ENCODE peak calls at places on chromosomes 3 and 15, in four cellular contexts. One of them, this sample, is unnamed.

GRCh38 chr3:112811150-112811884 is 35.3 kb downstream of the CD200R1L start:
- DNase-seq in heart right ventricle: peak
- DNase-seq in sigmoid colon: peak
- DNase-seq in GM06990: no peak
- DNase-seq in this sample: no peak

GRCh38 chr15:52337198-52337853 is 41.7 kb upstream of the MYO5C start:
- DNase-seq in GM06990: no peak
- DNase-seq in heart right ventricle: no peak
- DNase-seq in sigmoid colon: no peak
- DNase-seq in this sample: no peak

GRCh38 chr15:65033659-65034269 is 4.3 kb upstream of the MTFMT start:
- DNase-seq in sigmoid colon: no peak
- DNase-seq in GM06990: no peak
- DNase-seq in heart right ventricle: no peak
- DNase-seq in this sample: no peak

GRCh38 chr3:141875893-141876380 is 506 bp upstream of the ATP1B3 start:
- DNase-seq in heart right ventricle: peak
- DNase-seq in GM06990: no peak
- DNase-seq in sigmoid colon: peak
- DNase-seq in this sample: peak

GRCh38 chr3:39937315-39937714 is 127.9 kb downstream of the MYRIP start:
- DNase-seq in sigmoid colon: no peak
- DNase-seq in GM06990: no peak
- DNase-seq in heart right ventricle: no peak
- DNase-seq in this sample: no peak

GRCh38 chr3:133662256-133662773 is 574 bp upstream of the TOPBP1 start:
- DNase-seq in heart right ventricle: no peak
- DNase-seq in GM06990: peak
- DNase-seq in sigmoid colon: no peak
- DNase-seq in this sample: no peak

GRCh38 chr15:70095387-70096214 is 2.1 kb downstream of the TLE3 start:
- DNase-seq in GM06990: peak
- DNase-seq in sigmoid colon: peak
- DNase-seq in heart right ventricle: peak
- DNase-seq in this sample: no peak

GRCh38 chr3:67534594-67534993 is 119.8 kb downstream of the SUCLG2 start:
- DNase-seq in sigmoid colon: no peak
- DNase-seq in heart right ventricle: no peak
- DNase-seq in GM06990: no peak
- DNase-seq in this sample: no peak

GRCh38 chr15:66858423-66859207 is 156.6 kb downstream of the SMAD6 start:
- DNase-seq in sigmoid colon: peak
- DNase-seq in heart right ventricle: no peak
- DNase-seq in GM06990: no peak
- DNase-seq in this sample: peak

GRCh38 chr3:37905987-37906674 is 44.5 kb downstream of the CTDSPL start:
- DNase-seq in heart right ventricle: no peak
- DNase-seq in sigmoid colon: no peak
- DNase-seq in GM06990: no peak
- DNase-seq in this sample: no peak

GRCh38 chr3:160458151-160458550 is 8.6 kb upstream of the TRIM59 start:
- DNase-seq in heart right ventricle: no peak
- DNase-seq in GM06990: no peak
- DNase-seq in sigmoid colon: no peak
- DNase-seq in this sample: no peak

GRCh38 chr3:122743581-122744120 is 50.0 kb downstream of the HSPBAP1 start:
- DNase-seq in GM06990: no peak
- DNase-seq in heart right ventricle: no peak
- DNase-seq in sigmoid colon: no peak
- DNase-seq in this sample: no peak

GRCh38 chr3:19110335-19110734 is 38.0 kb upstream of the KCNH8 start:
- DNase-seq in sigmoid colon: no peak
- DNase-seq in heart right ventricle: no peak
- DNase-seq in GM06990: no peak
- DNase-seq in this sample: no peak

GRCh38 chr15:22850055-22850454 is 11.6 kb downstream of the NIPA2 start:
- DNase-seq in sigmoid colon: no peak
- DNase-seq in heart right ventricle: no peak
- DNase-seq in GM06990: no peak
- DNase-seq in this sample: no peak

GRCh38 chr3:196166741-196167140 is 44.5 kb downstream of the ZDHHC19 start:
- DNase-seq in GM06990: no peak
- DNase-seq in sigmoid colon: no peak
- DNase-seq in heart right ventricle: no peak
- DNase-seq in this sample: no peak

GRCh38 chr3:14425574-14426304 is 23.3 kb downstream of the SLC6A6 start:
- DNase-seq in heart right ventricle: no peak
- DNase-seq in GM06990: peak
- DNase-seq in sigmoid colon: no peak
- DNase-seq in this sample: no peak

GRCh38 chr3:195150194-195151118 is 120.5 kb downstream of the XXYLT1 start:
- DNase-seq in heart right ventricle: peak
- DNase-seq in GM06990: peak
- DNase-seq in sigmoid colon: peak
- DNase-seq in this sample: peak

GRCh38 chr3:141249041-141249440 is 17.4 kb downstream of the PXYLP1 start:
- DNase-seq in sigmoid colon: no peak
- DNase-seq in GM06990: no peak
- DNase-seq in heart right ventricle: no peak
- DNase-seq in this sample: no peak

GRCh38 chr3:53163459-53164387 is 2.7 kb downstream of the PRKCD start:
- DNase-seq in sigmoid colon: no peak
- DNase-seq in heart right ventricle: no peak
- DNase-seq in GM06990: no peak
- DNase-seq in this sample: no peak

DNA sequence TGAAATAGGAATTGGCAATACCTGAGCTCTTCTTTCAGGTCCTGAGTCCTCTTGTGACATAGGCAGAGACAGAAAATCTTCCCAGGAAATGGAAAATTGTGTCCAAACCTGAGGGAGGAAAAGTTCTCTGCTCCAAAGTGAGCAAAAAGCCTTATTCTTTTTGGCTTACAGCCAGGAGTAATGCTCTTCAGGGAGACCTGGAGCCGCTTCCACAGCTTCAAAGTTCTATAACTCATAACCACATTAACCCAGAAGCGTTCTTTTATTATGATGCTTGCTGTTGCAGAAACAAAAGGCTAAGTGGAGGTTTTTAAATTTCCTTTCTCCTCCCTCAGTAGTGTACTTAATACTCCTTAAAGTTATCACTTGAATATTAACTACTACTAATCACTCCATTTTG is 621 bp downstream of the IGSF10 start:
- DNase-seq in GM06990: no peak
- DNase-seq in sigmoid colon: no peak
- DNase-seq in heart right ventricle: no peak
- DNase-seq in this sample: no peak
- H3K4me3 ChIP-seq in GM06990: no peak
- H3K4me3 ChIP-seq in sigmoid colon: peak
- H3K4me3 ChIP-seq in heart right ventricle: peak
- H3K4me3 ChIP-seq in this sample: peak

GRCh38 chr15:85296615-85297402 is 83.6 kb upstream of the AKAP13 start:
- DNase-seq in sigmoid colon: peak
- DNase-seq in heart right ventricle: peak
- DNase-seq in GM06990: peak
- DNase-seq in this sample: no peak

GRCh38 chr15:85298941-85299340 is 81.5 kb upstream of the AKAP13 start:
- DNase-seq in GM06990: no peak
- DNase-seq in sigmoid colon: no peak
- DNase-seq in heart right ventricle: no peak
- DNase-seq in this sample: no peak

GRCh38 chr15:85302271-85302670 is 78.1 kb upstream of the AKAP13 start:
- DNase-seq in GM06990: no peak
- DNase-seq in heart right ventricle: no peak
- DNase-seq in sigmoid colon: no peak
- DNase-seq in this sample: no peak

GRCh38 chr15:85298366-85298765 is 82.0 kb upstream of the AKAP13 start:
- DNase-seq in heart right ventricle: no peak
- DNase-seq in sigmoid colon: no peak
- DNase-seq in GM06990: no peak
- DNase-seq in this sample: no peak

DNA sequence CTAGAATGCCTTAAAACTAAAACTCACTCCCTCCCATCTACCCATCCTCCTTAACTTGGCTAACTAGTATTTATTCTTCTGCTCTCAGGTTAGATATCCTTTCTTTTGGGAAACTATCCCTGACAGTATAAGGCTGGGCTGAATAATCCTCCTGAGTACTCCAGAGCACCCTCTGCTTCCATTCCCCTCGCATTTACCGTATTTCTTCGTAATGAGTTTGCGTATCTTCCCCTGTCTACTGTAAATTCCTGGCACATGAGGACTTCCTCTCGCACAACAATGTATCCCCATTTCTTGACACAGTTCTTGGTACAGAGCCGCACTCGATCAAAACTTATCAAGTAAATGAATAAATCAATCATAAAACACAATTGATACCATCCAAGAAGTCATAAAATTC is 82.9 kb upstream of the AKAP13 start:
- DNase-seq in sigmoid colon: no peak
- DNase-seq in GM06990: no peak
- DNase-seq in heart right ventricle: no peak
- DNase-seq in this sample: no peak
- TF ChIP-seq CTCF in sigmoid colon: no peak
- TF ChIP-seq CTCF in GM06990: no peak
- TF ChIP-seq CTCF in heart right ventricle: no peak
- TF ChIP-seq CTCF in this sample: no peak

GRCh38 chr15:90268415-90268814 is 2.9 kb downstream of the NGRN start:
- DNase-seq in sigmoid colon: no peak
- DNase-seq in heart right ventricle: no peak
- DNase-seq in GM06990: no peak
- DNase-seq in this sample: no peak
- H3K4me3 ChIP-seq in sigmoid colon: peak
- H3K4me3 ChIP-seq in heart right ventricle: no peak
- H3K4me3 ChIP-seq in GM06990: no peak
- H3K4me3 ChIP-seq in this sample: peak

GRCh38 chr3:8450618-8451017 is 51.0 kb upstream of the LMCD1 start:
- DNase-seq in heart right ventricle: no peak
- DNase-seq in sigmoid colon: no peak
- DNase-seq in GM06990: no peak
- DNase-seq in this sample: no peak
- TF ChIP-seq CTCF in heart right ventricle: no peak
- TF ChIP-seq CTCF in sigmoid colon: no peak
- TF ChIP-seq CTCF in GM06990: no peak
- TF ChIP-seq CTCF in this sample: no peak

GRCh38 chr3:11643212-11644087 is at the start of gene VGLL4:
- DNase-seq in heart right ventricle: peak
- DNase-seq in GM06990: peak
- DNase-seq in sigmoid colon: peak
- DNase-seq in this sample: peak

GRCh38 chr3:11642455-11643162 is 1.1 kb downstream of the VGLL4 start:
- DNase-seq in heart right ventricle: peak
- DNase-seq in GM06990: peak
- DNase-seq in sigmoid colon: peak
- DNase-seq in this sample: peak

GRCh38 chr3:11641683-11642407 is 1.9 kb downstream of the VGLL4 start:
- DNase-seq in sigmoid colon: no peak
- DNase-seq in GM06990: peak
- DNase-seq in heart right ventricle: no peak
- DNase-seq in this sample: no peak

GRCh38 chr3:11640009-11640673 is 3.6 kb downstream of the VGLL4 start:
- DNase-seq in sigmoid colon: no peak
- DNase-seq in heart right ventricle: no peak
- DNase-seq in GM06990: no peak
- DNase-seq in this sample: no peak

GRCh38 chr3:11641316-11641682 is 2.4 kb downstream of the VGLL4 start:
- DNase-seq in sigmoid colon: no peak
- DNase-seq in heart right ventricle: no peak
- DNase-seq in GM06990: no peak
- DNase-seq in this sample: no peak
- H3K4me3 ChIP-seq in sigmoid colon: peak
- H3K4me3 ChIP-seq in heart right ventricle: peak
- H3K4me3 ChIP-seq in GM06990: peak
- H3K4me3 ChIP-seq in this sample: peak

DNA sequence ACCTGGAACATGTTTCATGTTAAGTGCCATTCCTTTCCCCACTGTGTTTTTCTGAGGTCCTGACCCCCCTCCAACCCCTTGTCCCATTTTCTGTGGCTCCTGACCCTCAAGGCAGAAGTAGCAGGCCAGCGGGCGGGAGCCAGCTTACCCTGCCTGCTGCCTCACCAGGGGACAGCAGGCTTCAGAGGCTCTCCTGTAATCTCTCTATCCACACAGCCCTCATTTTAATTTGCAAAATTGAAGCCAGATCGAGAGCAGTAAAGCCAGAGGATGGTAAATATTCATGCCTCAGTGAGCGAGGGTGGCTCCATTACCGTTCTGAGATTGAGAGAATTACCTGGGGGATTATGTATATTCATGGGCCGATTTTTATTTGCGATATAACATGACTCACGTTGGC is 147.6 kb downstream of the DNAJB8 start:
- DNase-seq in heart right ventricle: no peak
- DNase-seq in GM06990: no peak
- DNase-seq in sigmoid colon: peak
- DNase-seq in this sample: peak
- TF ChIP-seq CTCF in heart right ventricle: no peak
- TF ChIP-seq CTCF in GM06990: no peak
- TF ChIP-seq CTCF in sigmoid colon: no peak
- TF ChIP-seq CTCF in this sample: no peak

DNA sequence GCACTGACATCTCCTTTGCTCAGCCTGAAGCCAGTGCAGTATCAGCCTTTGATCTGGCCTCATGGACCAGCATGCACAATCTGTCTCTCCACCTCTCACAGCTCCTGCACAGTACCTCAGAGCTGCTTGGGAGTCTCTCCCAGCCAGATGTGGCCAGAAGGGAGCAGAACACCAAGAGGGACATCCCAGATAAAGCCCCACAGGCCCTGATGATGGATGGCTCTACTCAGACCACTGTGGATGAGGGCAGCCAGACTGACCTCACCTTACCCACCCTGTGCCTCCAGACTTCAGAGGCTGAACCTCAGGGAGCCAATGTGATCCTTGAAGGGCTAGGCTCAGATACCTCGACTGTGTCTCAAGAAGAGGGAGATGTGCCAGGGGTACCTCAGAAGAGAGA is 44.4 kb downstream of the CDAN1 start:
- DNase-seq in GM06990: no peak
- DNase-seq in heart right ventricle: no peak
- DNase-seq in sigmoid colon: no peak
- DNase-seq in this sample: no peak
- H3K4me3 ChIP-seq in GM06990: no peak
- H3K4me3 ChIP-seq in heart right ventricle: no peak
- H3K4me3 ChIP-seq in sigmoid colon: no peak
- H3K4me3 ChIP-seq in this sample: no peak